ENCODE peak calls at places on chromosomes 1 and 21, in nine cellular contexts. B is AG09309; E is NCI-H510A treated with DMSO at 0.1 percent for 48 hours; R is HTR-8/SVneo; U is psoas muscle; W is SHP77; Z is heart right ventricle; O is stimulated activated CD4-positive, alpha-beta T cell treated with anti-CD3 and anti-CD28 coated beads, TNF-alpha, amount 100 ng/mL, for 48 hours; F is NCI-H1092. S is an unnamed sample.
A peak's percentile ranks its signal among the peaks of the same experiment; 100 is the strongest.

GRCh38 chr1:6688001-6688400 is 13.6 kb downstream of the DNAJC11 start:
- DNase-seq in B (no peak), E (no peak), R (no peak), U (no peak), W (no peak), Z (no peak), O (no peak), F (no peak), S (no peak)

GRCh38 chr1:9128161-9128519 is 762 bp downstream of the GPR157 start:
- DNase-seq in B (no peak), E (no peak), R (no peak), U (peak; percentile 60), W (no peak), Z (peak; percentile 51), O (no peak), F (no peak), S (no peak)

GRCh38 chr1:47578026-47578861 is 140.4 kb downstream of the FOXD2 start:
- DNase-seq in B (no peak), E (peak; percentile 8), R (no peak), U (no peak), W (no peak), Z (peak; percentile 34), O (no peak), F (no peak), S (peak; percentile 75)

GRCh38 chr1:205449750-205450443 is 5.9 kb downstream of the BLACAT1 start:
- DNase-seq in B (no peak), E (peak; percentile 86), R (peak; percentile 71), U (no peak), W (no peak), Z (no peak), O (no peak), F (no peak), S (no peak)

GRCh38 chr1:235779770-235780169 is 86.9 kb downstream of the LYST start:
- DNase-seq in B (no peak), E (no peak), R (no peak), U (no peak), W (no peak), Z (no peak), O (no peak), F (no peak), S (no peak)

GRCh38 chr1:20057886-20058420 is 12.0 kb upstream of the PLA2G5 start:
- DNase-seq in B (no peak), E (no peak), R (no peak), U (no peak), W (no peak), Z (no peak), O (no peak), F (no peak), S (no peak)

GRCh38 chr1:59142663-59143487 is 154.0 kb upstream of the FGGY start:
- DNase-seq in B (peak; percentile 87), E (no peak), R (peak; percentile 68), U (no peak), W (no peak), Z (no peak), O (no peak), F (no peak), S (no peak)

GRCh38 chr1:214898154-214898553 is 184.4 kb upstream of the KCNK2 start:
- DNase-seq in B (no peak), E (no peak), R (no peak), U (no peak), W (no peak), Z (no peak), O (no peak), F (no peak), S (no peak)

GRCh38 chr1:116878804-116879477 is 30.8 kb upstream of the PTGFRN start:
- DNase-seq in B (no peak), E (peak; percentile 63), R (peak; percentile 60), U (peak; percentile 25), W (peak; percentile 94), Z (peak; percentile 40), O (no peak), F (no peak), S (no peak)

GRCh38 chr21:15809818-15810217 is 80.0 kb downstream of the USP25 start:
- DNase-seq in B (no peak), E (peak; percentile 49), R (no peak), U (peak; percentile 16), W (no peak), Z (no peak), O (no peak), F (no peak), S (no peak)

GRCh38 chr1:32172621-32173245 is 6.7 kb upstream of the TXLNA start:
- DNase-seq in B (no peak), E (no peak), R (no peak), U (no peak), W (no peak), Z (no peak), O (no peak), F (no peak), S (no peak)

GRCh38 chr1:9080704-9081291 is 11.4 kb upstream of the SLC2A5 start:
- DNase-seq in B (no peak), E (no peak), R (peak; percentile 25), U (no peak), W (no peak), Z (no peak), O (no peak), F (no peak), S (no peak)

GRCh38 chr1:54153548-54154439 is 994 bp upstream of the CDCP2 start:
- DNase-seq in B (peak; percentile 54), E (no peak), R (peak; percentile 47), U (peak; percentile 79), W (no peak), Z (peak; percentile 31), O (no peak), F (no peak), S (no peak)

S was measured in cardiac septum.